ENCODE peak calls at places on chromosome 10, in seven cellular contexts. L is IMR-90, M is mesendoderm, Z is neuronal stem cell, Q is H9, S is trophoblast cell, O is mesenchymal stem cell. C is an unnamed sample.

GRCh38 chr10:43437141-43437860 is 390 bp downstream of the ZNF487 start:
- DNase-seq in S (peak), L (no peak), M (no peak), Q (no peak), Z (peak), O (peak), C (no peak)

GRCh38 chr10:129771576-129772471 is 192.2 kb downstream of the EBF3 start:
- DNase-seq in M (no peak), Q (peak), O (no peak), L (no peak), S (no peak), Z (no peak), C (no peak)

GRCh38 chr10:17851611-17852010 is 42.5 kb downstream of the MRC1 start:
- DNase-seq in Q (no peak), M (no peak), S (no peak), Z (no peak), O (no peak), L (no peak), C (no peak)

GRCh38 chr10:24897326-24897926 is 55.0 kb downstream of the PRTFDC1 start:
- DNase-seq in O (peak), Z (no peak), Q (no peak), M (peak), L (peak), S (no peak), C (no peak)

GRCh38 chr10:6056411-6057135 is 5.6 kb downstream of the IL2RA start:
- DNase-seq in S (no peak), L (no peak), M (no peak), Z (no peak), O (no peak), Q (peak), C (no peak)

GRCh38 chr10:17236468-17236886 is 8.4 kb downstream of the VIM start:
- DNase-seq in O (peak), S (no peak), Z (no peak), L (no peak), Q (no peak), M (no peak), C (no peak)

GRCh38 chr10:100788027-100788900 is 42.9 kb downstream of the PAX2 start:
- DNase-seq in Q (peak), Z (no peak), M (peak), S (no peak), L (no peak), O (no peak), C (no peak)

GRCh38 chr10:63910806-63911205 is 389.6 kb downstream of the REEP3 start:
- DNase-seq in L (no peak), S (no peak), Q (no peak), Z (peak), O (no peak), M (peak), C (no peak)

GRCh38 chr10:132416566-132417248 is 19.7 kb downstream of the PWWP2B start:
- DNase-seq in Q (no peak), O (no peak), Z (no peak), S (no peak), M (no peak), L (no peak), C (no peak)

GRCh38 chr10:118321724-118322575 is 20.2 kb downstream of the FAM204A start:
- DNase-seq in Z (no peak), S (no peak), O (no peak), M (no peak), Q (no peak), L (no peak), C (no peak)

GRCh38 chr10:74190494-74190893 is 39.5 kb downstream of the ADK start:
- DNase-seq in O (peak), M (no peak), S (no peak), Q (no peak), Z (no peak), L (peak), C (no peak)

GRCh38 chr10:19702215-19702614 is 114.0 kb upstream of the PLXDC2 start:
- DNase-seq in L (peak), M (no peak), S (no peak), Z (no peak), Q (no peak), O (peak), C (no peak)

GRCh38 chr10:43251664-43252165 is 15.2 kb downstream of the RASGEF1A start:
- DNase-seq in L (no peak), M (no peak), Z (no peak), S (no peak), Q (peak), O (no peak), C (no peak)

GRCh38 chr10:125294109-125294508 is 133.7 kb upstream of the CTBP2 start:
- DNase-seq in O (no peak), M (no peak), Z (no peak), Q (no peak), L (no peak), S (no peak), C (no peak)

GRCh38 chr10:91758303-91759146 is 39.7 kb upstream of the TNKS2 start:
- DNase-seq in Q (no peak), L (peak), O (peak), Z (peak), S (no peak), M (peak), C (no peak)

GRCh38 chr10:82277591-82277990 is 402.6 kb downstream of the NRG3 start:
- DNase-seq in M (no peak), O (peak), Q (no peak), L (no peak), Z (no peak), S (no peak), C (no peak)

GRCh38 chr10:72597897-72598296 is 28.0 kb downstream of the MICU1 start:
- DNase-seq in Z (no peak), S (no peak), M (no peak), O (no peak), L (peak), Q (no peak), C (no peak)

GRCh38 chr10:422675-423074 is 266.8 kb downstream of the DIP2C start:
- DNase-seq in Q (no peak), O (no peak), M (no peak), Z (no peak), L (no peak), S (no peak), C (no peak)
- H2BK120ac ChIP-seq in Q (no peak), O (no peak), M (no peak), Z (no peak), L (no peak), S (no peak), C (no peak)

DNA sequence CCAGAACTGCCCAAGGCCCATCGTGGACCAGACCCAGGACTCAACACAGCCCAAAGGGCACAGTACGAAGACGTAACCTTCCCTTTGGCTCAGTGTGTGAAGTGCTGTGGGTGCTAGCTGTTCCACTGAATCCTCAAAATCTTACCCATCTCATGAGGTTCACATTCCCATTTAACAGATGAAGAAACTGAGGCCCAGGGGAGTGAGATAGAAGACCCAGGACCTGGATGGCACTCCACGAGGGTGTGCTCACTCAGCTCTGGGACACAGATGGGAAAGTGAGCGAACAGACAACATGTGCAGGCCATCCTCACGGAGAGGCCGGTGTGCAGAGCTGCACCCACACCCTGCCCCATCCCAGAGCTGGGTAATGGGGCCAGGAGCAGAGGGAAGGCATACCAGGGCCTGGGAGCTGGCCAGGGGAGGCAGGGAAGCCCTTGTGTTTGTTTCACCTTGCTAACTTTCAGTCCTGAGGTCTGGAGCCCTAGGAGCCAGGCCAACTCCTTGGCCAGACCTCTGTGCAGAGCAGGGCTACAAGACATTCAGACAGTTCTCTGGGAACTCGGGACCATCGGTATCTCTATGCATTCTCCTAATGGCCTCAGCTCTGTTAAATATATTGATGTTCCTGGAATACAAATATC is 100.3 kb upstream of the ZMIZ1 start:
- DNase-seq in Q (no peak), O (no peak), S (no peak), M (no peak), Z (no peak), L (no peak), C (no peak)
- H2BK120ac ChIP-seq in Q (no peak), O (no peak), S (no peak), M (no peak), Z (no peak), L (peak), C (no peak)

GRCh38 chr10:123087348-123087747 is 48.4 kb upstream of the HMX3 start:
- DNase-seq in Q (no peak), O (no peak), Z (no peak), S (no peak), L (no peak), M (no peak), C (no peak)
- H2BK120ac ChIP-seq in Q (no peak), O (no peak), Z (no peak), S (no peak), L (no peak), M (no peak), C (no peak)

GRCh38 chr10:94098916-94099315 is 105.2 kb downstream of the PLCE1 start:
- DNase-seq in Q (no peak), S (no peak), L (no peak), O (no peak), Z (no peak), M (peak), C (no peak)

GRCh38 chr10:94093286-94093905 is 99.7 kb downstream of the PLCE1 start:
- DNase-seq in O (no peak), Z (no peak), M (no peak), L (peak), Q (no peak), S (no peak), C (no peak)

GRCh38 chr10:94097656-94098055 is 103.9 kb downstream of the PLCE1 start:
- DNase-seq in O (peak), Q (no peak), M (no peak), S (no peak), Z (no peak), L (peak), C (no peak)

GRCh38 chr10:94092848-94093247 is 99.1 kb downstream of the PLCE1 start:
- DNase-seq in O (peak), S (no peak), M (no peak), Z (no peak), Q (no peak), L (peak), C (no peak)

DNA sequence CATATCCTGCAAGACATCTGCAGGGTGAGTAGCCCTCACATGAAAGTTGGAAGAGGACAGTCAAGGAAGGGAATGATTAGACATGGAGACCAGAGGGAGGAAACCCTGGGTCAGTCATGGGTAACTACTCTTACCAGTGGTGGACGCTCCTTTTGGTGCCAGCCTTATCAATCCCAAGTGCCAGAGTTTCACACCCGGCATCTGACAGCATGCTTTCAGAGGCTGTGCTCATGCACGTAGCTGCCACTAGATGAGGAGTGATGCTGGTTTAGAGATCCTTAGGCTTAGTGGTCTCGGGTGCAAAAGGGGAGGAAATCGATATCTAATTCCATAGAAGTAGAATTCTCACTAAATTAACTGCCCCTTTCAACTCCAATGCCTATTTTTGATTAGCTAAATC is 100.8 kb downstream of the PLCE1 start:
- DNase-seq in Q (no peak), M (no peak), Z (no peak), S (no peak), L (no peak), O (no peak), C (no peak)
- H2BK120ac ChIP-seq in Q (no peak), M (no peak), Z (no peak), S (no peak), L (no peak), O (no peak), C (no peak)

GRCh38 chr10:110443239-110444008 is 54.3 kb upstream of the DUSP5 start:
- DNase-seq in Q (no peak), S (no peak), M (no peak), L (no peak), Z (no peak), O (no peak), C (no peak)
- H2BK120ac ChIP-seq in Q (no peak), S (no peak), M (no peak), L (peak), Z (no peak), O (no peak), C (no peak)

GRCh38 chr10:102134416-102134815 is 1.6 kb downstream of the PPRC1 start:
- DNase-seq in Z (no peak), L (no peak), M (no peak), Q (no peak), O (no peak), S (no peak), C (no peak)

GRCh38 chr10:102132563-102133372 is at the start of gene PPRC1:
- DNase-seq in O (peak), Q (peak), Z (peak), M (peak), L (peak), S (peak), C (peak)

GRCh38 chr10:102131286-102132170 is 1.3 kb upstream of the PPRC1 start:
- DNase-seq in L (peak), Z (no peak), Q (no peak), O (peak), M (no peak), S (no peak), C (no peak)

GRCh38 chr10:102133373-102134195 is 744 bp downstream of the PPRC1 start:
- DNase-seq in Q (no peak), Z (peak), M (peak), S (peak), O (peak), L (peak), C (peak)

DNA sequence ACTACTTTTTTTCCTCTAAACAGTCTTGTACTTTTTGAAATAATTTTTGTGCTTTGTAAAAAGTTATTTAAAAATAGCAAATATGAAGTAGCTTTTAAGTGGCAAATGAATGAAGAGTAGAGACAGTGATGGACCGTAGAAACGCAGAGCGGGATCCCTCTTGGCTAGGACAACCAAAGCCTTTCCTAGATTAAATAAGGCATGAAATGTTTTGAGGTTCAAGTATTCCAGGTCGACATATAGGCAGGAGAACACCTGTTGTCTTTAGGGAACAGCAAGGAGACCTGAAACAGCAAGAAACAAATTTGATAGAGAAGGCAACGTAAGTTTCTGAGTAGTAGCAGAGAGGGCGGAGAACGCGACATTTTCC is 662 bp upstream of the PPRC1 start:
- DNase-seq in L (no peak), Z (no peak), Q (no peak), O (no peak), M (no peak), S (no peak), C (no peak)
- H2BK120ac ChIP-seq in L (peak), Z (no peak), Q (no peak), O (no peak), M (no peak), S (no peak), C (no peak)

GRCh38 chr10:68599754-68600040 is 39.6 kb downstream of the TET1 start:
- DNase-seq in L (no peak), M (no peak), Q (no peak), Z (no peak), S (no peak), O (no peak), C (no peak)

GRCh38 chr10:68594405-68594804 is 34.3 kb downstream of the TET1 start:
- DNase-seq in Z (no peak), O (peak), M (no peak), L (peak), Q (peak), S (peak), C (no peak)

GRCh38 chr10:68597407-68597806 is 37.3 kb downstream of the TET1 start:
- DNase-seq in O (no peak), M (no peak), Q (no peak), L (no peak), Z (no peak), S (no peak), C (no peak)

GRCh38 chr10:68598978-68599753 is 39.0 kb downstream of the TET1 start:
- DNase-seq in O (peak), Q (peak), M (peak), S (no peak), L (peak), Z (no peak), C (peak)

DNA sequence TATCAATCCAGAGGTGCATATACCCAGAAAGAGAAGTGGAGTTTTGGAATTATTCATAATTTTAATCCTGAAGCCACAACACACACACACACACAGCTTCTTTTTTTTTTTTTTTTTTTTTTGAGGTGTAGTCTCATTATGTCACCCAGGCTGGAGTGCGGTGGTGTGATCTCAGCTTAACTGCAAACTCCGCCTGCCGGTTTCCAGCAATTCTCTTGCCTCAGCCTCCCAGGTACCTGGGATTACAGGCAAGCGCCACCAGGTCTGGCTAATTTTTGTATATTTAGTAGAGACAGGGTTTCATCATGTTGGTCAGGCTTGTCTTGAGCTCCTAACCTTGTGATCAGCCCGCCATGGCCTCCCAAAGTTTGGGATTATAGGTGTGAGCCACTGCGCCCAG is 35.4 kb downstream of the TET1 start:
- DNase-seq in L (no peak), S (no peak), Q (peak), M (peak), O (no peak), Z (no peak), C (no peak)
- H2BK120ac ChIP-seq in L (no peak), S (no peak), Q (no peak), M (no peak), O (no peak), Z (no peak), C (no peak)

DNA sequence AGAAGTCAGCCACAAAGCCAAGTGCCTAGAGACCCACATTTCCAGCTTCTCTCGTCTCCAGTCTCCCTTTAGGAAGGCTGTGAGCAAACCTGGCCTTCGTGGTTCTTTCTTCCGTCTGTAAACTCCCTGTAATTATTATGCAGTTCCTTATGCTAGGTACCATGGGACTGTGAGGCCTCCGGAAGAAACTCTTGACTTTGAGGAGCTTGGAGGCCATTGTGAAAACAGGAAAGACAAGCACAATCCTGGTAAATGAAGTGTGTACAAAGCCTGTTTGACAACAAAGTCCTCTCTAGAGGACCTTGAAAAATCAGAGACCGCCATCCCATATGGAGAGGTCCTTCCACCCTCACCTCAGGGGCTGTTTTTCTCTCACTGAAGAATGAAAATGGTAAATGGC is 926.3 kb downstream of the LRMDA start:
- DNase-seq in M (no peak), S (no peak), Z (no peak), O (no peak), Q (no peak), L (no peak), C (no peak)
- H2BK120ac ChIP-seq in M (no peak), S (no peak), Z (no peak), O (peak), Q (no peak), L (no peak), C (no peak)

GRCh38 chr10:62637249-62638061 is 167.1 kb upstream of the ADO start:
- DNase-seq in M (no peak), Z (no peak), Q (no peak), O (peak), L (peak), S (no peak), C (no peak)
- H2BK120ac ChIP-seq in M (no peak), Z (no peak), Q (no peak), O (no peak), L (peak), S (no peak), C (no peak)

C was measured in H1.